ENCODE peak calls at places on chromosomes 7 and 10, in five cellular contexts. M is endothelial cell, W is GM10248, V is progenitor cell of endocrine pancreas, G is H9. I is an unnamed sample.
A peak's percentile ranks its signal among the peaks of the same experiment; 100 is the strongest.

GRCh38 chr10:132899054-132899750 is 43.2 kb downstream of the CFAP46 start:
- DNase-seq in M (no peak), W (no peak), V (no peak), G (no peak), I (no peak)

GRCh38 chr10:22002531-22003110 is 909 bp downstream of the DNAJC1 start:
- DNase-seq in M (no peak), W (peak; percentile 32), V (no peak), G (no peak), I (no peak)

GRCh38 chr10:132459252-132460028 is 62.4 kb downstream of the PWWP2B start:
- DNase-seq in M (no peak), W (peak; percentile 32), V (no peak), G (peak; percentile 21), I (peak; percentile 6)

GRCh38 chr10:70459061-70459770 is 17.7 kb upstream of the NODAL start:
- DNase-seq in M (no peak), W (no peak), V (no peak), G (peak; percentile 64), I (no peak)

GRCh38 chr10:29480281-29480954 is 154.4 kb downstream of the SVIL start:
- DNase-seq in M (no peak), W (no peak), V (no peak), G (no peak), I (no peak)

GRCh38 chr10:78774999-78775711 is 293.6 kb upstream of the ZMIZ1 start:
- DNase-seq in M (no peak), W (no peak), V (no peak), G (no peak), I (no peak)

GRCh38 chr7:157337316-157338149 is 729 bp downstream of the DNAJB6 start:
- DNase-seq in M (peak; percentile 65), W (peak; percentile 83), V (peak; percentile 59), G (no peak), I (peak; percentile 78)

GRCh38 chr7:14767716-14768425 is 134.7 kb downstream of the DGKB start:
- DNase-seq in M (no peak), W (no peak), V (no peak), G (no peak), I (no peak)

GRCh38 chr10:33413093-33413442 is 78.6 kb upstream of the NRP1 start:
- DNase-seq in M (no peak), W (no peak), V (no peak), G (no peak), I (no peak)

GRCh38 chr7:79149831-79150230 is 303.6 kb downstream of the MAGI2 start:
- DNase-seq in M (no peak), W (no peak), V (no peak), G (no peak), I (no peak)

GRCh38 chr7:132118641-132119040 is 457.6 kb downstream of the PLXNA4 start:
- DNase-seq in M (no peak), W (no peak), V (no peak), G (no peak), I (no peak)

GRCh38 chr10:1739751-1740150 is 2.4 kb upstream of the ADARB2 start:
- DNase-seq in M (no peak), W (no peak), V (no peak), G (peak; percentile 72), I (no peak)

GRCh38 chr7:116353614-116354013 is 143.3 kb downstream of the TES start:
- DNase-seq in M (no peak), W (no peak), V (no peak), G (no peak), I (no peak)

GRCh38 chr7:141344153-141344935 is 206.9 kb upstream of the AGK start:
- DNase-seq in M (no peak), W (no peak), V (no peak), G (no peak), I (no peak)

GRCh38 chr7:108442039-108442568 is 14.1 kb downstream of the NRCAM start:
- DNase-seq in M (no peak), W (no peak), V (no peak), G (no peak), I (no peak)

DNA sequence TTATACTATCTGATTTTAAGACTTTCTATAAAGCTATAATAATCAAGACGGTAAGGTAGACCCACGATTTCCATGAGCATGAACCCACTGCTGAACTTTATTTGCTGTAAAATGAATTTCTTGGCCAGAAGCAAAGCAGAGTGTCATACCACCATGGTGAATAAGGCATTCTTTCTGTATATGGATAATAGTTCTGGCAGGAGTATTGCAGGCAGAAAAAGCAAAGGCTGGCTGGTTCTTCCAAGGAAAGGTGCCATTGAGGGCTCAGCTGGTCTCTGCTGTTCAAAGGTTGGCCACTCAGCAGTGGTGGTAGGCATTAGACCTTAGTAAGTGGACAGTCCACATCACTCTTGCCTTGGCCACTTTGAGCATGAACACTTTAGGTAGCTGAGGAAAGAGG is 104.1 kb upstream of the KCNMA1 start:
- DNase-seq in M (no peak), W (no peak), V (no peak), G (no peak), I (no peak)
- TF ChIP-seq CTCF in M (no peak), W (no peak), V (no peak), G (no peak), I (no peak)

GRCh38 chr7:24549961-24550360 is 23.3 kb upstream of the PALS2 start:
- DNase-seq in M (no peak), W (no peak), V (no peak), G (no peak), I (no peak)
- TF ChIP-seq CTCF in M (no peak), W (no peak), V (no peak), G (no peak), I (no peak)

GRCh38 chr10:60331886-60332285 is 57.8 kb downstream of the ANK3 start:
- DNase-seq in M (no peak), W (no peak), V (no peak), G (no peak), I (no peak)

GRCh38 chr10:60338002-60338564 is 51.6 kb downstream of the ANK3 start:
- DNase-seq in M (no peak), W (no peak), V (no peak), G (no peak), I (no peak)

GRCh38 chr10:60336901-60337630 is 52.6 kb downstream of the ANK3 start:
- DNase-seq in M (no peak), W (no peak), V (no peak), G (no peak), I (no peak)

GRCh38 chr10:60334991-60335390 is 54.7 kb downstream of the ANK3 start:
- DNase-seq in M (no peak), W (no peak), V (no peak), G (no peak), I (no peak)

GRCh38 chr10:60335708-60336107 is 54.0 kb downstream of the ANK3 start:
- DNase-seq in M (no peak), W (no peak), V (no peak), G (no peak), I (no peak)
- TF ChIP-seq CTCF in M (no peak), W (peak; percentile 28), V (no peak), G (peak; percentile 50), I (no peak)

DNA sequence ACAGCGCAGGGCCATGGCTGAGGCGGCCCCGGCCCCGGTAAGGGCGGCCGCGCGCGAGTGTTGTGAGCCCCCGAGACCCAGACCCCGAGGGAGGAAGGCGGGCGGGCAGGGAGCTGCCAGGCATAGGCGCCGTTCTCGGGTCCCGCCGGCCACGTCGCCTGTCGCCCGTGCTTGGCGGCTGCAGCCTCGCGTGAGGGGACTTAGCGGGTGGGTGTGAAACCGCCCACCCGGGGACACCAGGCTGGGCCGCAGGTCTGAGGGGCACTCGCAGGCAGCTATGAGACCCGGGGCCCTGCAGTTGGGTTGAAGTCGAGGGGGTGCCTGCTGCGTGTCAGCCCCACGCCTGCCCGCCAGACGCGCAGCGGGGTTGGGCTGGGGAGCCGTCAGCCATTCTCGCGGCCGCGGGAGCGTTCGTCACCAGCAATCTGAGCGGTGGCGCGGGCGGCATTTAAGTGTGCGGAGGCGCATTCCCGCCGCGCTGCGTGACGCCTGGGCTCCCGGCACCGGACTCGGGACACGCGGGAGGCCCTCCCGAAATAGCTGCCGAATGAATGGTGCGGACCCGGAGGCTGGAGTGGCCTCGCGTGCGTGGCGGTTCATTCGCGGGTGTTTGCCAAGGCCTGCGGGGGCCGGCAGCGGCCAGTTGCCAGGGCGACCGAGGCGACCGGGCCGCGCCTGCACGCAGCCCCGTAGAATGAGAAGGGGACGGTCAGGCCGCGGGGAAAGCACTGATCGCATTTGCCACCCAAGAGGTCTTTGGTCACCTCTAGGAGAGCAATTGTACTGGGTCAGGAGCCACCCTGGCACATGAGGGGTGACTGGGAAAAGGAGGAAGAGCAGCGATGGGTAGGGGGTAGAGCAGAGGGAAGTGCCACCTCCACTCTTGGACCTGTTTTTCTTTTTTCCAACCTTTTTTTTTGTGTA is 739 bp downstream of the ZNF398 start:
- DNase-seq in M (peak; percentile 40), W (peak; percentile 70), V (peak; percentile 42), G (no peak), I (peak; percentile 73)
- TF ChIP-seq CTCF in M (no peak), W (no peak), V (no peak), G (no peak), I (no peak)

GRCh38 chr7:128858380-128859231 is 4.0 kb upstream of the ATP6V1F start:
- DNase-seq in M (no peak), W (no peak), V (no peak), G (no peak), I (no peak)

GRCh38 chr7:128861957-128862570 is 592 bp upstream of the ATP6V1F start:
- DNase-seq in M (no peak), W (no peak), V (no peak), G (no peak), I (no peak)

GRCh38 chr7:128862571-128863432 is at the start of gene ATP6V1F:
- DNase-seq in M (peak; percentile 100), W (peak; percentile 99), V (peak; percentile 99), G (peak; percentile 98), I (peak; percentile 94)

GRCh38 chr7:128859232-128860157 is 3.2 kb upstream of the ATP6V1F start:
- DNase-seq in M (no peak), W (no peak), V (no peak), G (no peak), I (no peak)

GRCh38 chr7:128860158-128861073 is 2.2 kb upstream of the ATP6V1F start:
- DNase-seq in M (no peak), W (no peak), V (no peak), G (peak; percentile 50), I (no peak)
- TF ChIP-seq CTCF in M (no peak), W (no peak), V (no peak), G (peak; percentile 50), I (no peak)

DNA sequence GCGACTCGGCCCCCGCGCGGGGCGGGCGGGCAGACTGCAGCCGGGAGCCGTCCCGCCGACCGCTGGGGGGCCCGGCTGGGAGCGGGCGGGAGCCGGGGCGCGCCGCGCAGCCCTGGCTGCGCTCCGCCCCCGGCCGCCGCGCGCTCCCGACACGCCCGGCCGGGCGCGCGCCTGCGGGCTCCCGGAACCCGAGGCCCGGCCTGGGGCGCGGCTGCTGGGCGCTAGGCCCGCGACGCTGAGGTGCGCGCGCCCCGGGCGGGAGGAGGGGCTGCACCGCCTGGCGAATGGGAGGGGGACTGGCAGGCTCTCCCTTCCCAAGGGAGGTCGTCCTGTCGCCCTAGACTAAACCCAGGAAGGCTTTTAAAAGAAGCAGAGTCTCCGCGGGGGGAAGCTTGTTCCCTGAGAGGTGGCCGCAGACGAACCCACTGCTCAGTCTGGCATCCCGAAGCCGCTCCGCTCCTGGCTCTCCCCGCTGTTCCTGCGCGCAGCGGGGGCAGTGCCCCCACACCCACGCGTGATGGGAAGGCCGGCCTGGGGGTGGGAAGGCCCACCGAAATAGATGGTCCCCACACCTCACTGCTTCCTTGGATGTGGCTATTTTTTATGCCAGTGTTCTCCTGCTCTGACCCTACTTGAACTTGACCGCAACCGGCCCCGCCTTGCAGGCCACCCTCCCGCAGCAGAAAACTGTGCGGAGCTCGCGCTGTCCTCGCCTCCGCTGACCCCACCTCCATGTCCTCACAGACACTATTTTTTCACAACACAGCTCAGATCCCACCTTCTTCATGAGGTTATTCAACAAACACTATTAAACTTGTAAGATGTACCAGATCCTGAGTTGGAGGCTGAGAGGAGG is at the start of gene VOPP1:
- DNase-seq in M (peak; percentile 66), W (peak; percentile 89), V (peak; percentile 60), G (peak; percentile 75), I (peak; percentile 73)
- TF ChIP-seq CTCF in M (no peak), W (no peak), V (no peak), G (no peak), I (no peak)